ENCODE peak calls at places on chromosomes 4 and X, in four cellular contexts. F is activated CD8-positive, alpha-beta memory T cell treated with anti-CD3 and anti-CD28 coated beads for 48 hours; T is mesendoderm; B is activated CD4-positive, alpha-beta T cell treated with anti-CD3 and anti-CD28 coated beads for 4 hours. P is an unnamed sample.

GRCh38 chrX:75603833-75604232 is 81.0 kb upstream of the ZDHHC15 start:
- DNase-seq in F (no peak), B (no peak), T (peak), P (peak)

GRCh38 chrX:150543230-150544155 is 24.9 kb upstream of the MTM1 start:
- DNase-seq in F (no peak), T (no peak), B (no peak), P (no peak)

GRCh38 chrX:48540015-48540350 is 469 bp downstream of the TBC1D25 start:
- DNase-seq in F (no peak), B (peak), T (no peak), P (no peak)

GRCh38 chrX:121298499-121298898 is 251.1 kb downstream of the GLUD2 start:
- DNase-seq in T (no peak), F (no peak), B (no peak), P (no peak)

GRCh38 chr4:8370106-8370787 is 70.3 kb downstream of the ACOX3 start:
- DNase-seq in T (no peak), B (no peak), F (no peak), P (no peak)

GRCh38 chr4:154390324-154390723 is 101.3 kb downstream of the DCHS2 start:
- DNase-seq in T (no peak), F (no peak), B (no peak), P (no peak)

GRCh38 chr4:3404546-3404945 is 37.2 kb upstream of the HGFAC start:
- DNase-seq in T (no peak), B (no peak), F (no peak), P (no peak)

GRCh38 chr4:40606239-40606767 is 23.4 kb downstream of the RBM47 start:
- DNase-seq in T (no peak), F (no peak), B (no peak), P (no peak)

GRCh38 chr4:20618010-20618409 is 82.2 kb upstream of the PACRGL start:
- DNase-seq in B (no peak), F (no peak), T (no peak), P (no peak)

GRCh38 chr4:184094532-184095192 is 123.0 kb downstream of the ENPP6 start:
- DNase-seq in F (no peak), T (no peak), B (no peak), P (no peak)

GRCh38 chr4:101279377-101279871 is 67.9 kb downstream of the PPP3CA start:
- DNase-seq in B (no peak), T (peak), F (no peak), P (peak)

GRCh38 chr4:53592128-53592527 is 842 bp upstream of the LNX1 start:
- DNase-seq in B (no peak), F (no peak), T (peak), P (no peak)

GRCh38 chr4:25402521-25402920 is 25.5 kb downstream of the ANAPC4 start:
- DNase-seq in B (no peak), F (no peak), T (no peak), P (no peak)

GRCh38 chr4:138182838-138183426 is 59.2 kb downstream of the SLC7A11 start:
- DNase-seq in T (peak), F (no peak), B (no peak), P (peak)

GRCh38 chr4:138178566-138178965 is 63.6 kb downstream of the SLC7A11 start:
- DNase-seq in T (no peak), B (no peak), F (no peak), P (no peak)

GRCh38 chr4:150327262-150327780 is 249.1 kb downstream of the DCLK2 start:
- DNase-seq in B (no peak), F (no peak), T (peak), P (no peak)

GRCh38 chr4:25245181-25245580 is 11.3 kb downstream of the PI4K2B start:
- DNase-seq in B (no peak), F (no peak), T (no peak), P (no peak)

GRCh38 chr4:41216294-41217019 is 2.1 kb upstream of the APBB2 start:
- DNase-seq in B (peak), T (peak), F (no peak), P (peak)

GRCh38 chr4:68375667-68376559 is 26.0 kb upstream of the YTHDC1 start:
- DNase-seq in T (peak), B (peak), F (no peak), P (peak)

GRCh38 chr4:73450398-73451004 is 14.5 kb downstream of the AFP start:
- DNase-seq in B (no peak), T (peak), F (no peak), P (no peak)

GRCh38 chr4:136823020-136823419 is 709.3 kb downstream of the PCDH18 start:
- DNase-seq in B (no peak), F (no peak), T (no peak), P (no peak)

GRCh38 chr4:71270901-71271300 is 67.9 kb upstream of the SLC4A4 start:
- DNase-seq in T (peak), B (no peak), F (no peak), P (peak)

GRCh38 chr4:150679018-150679766 is 97.2 kb downstream of the MAB21L2 start:
- DNase-seq in F (no peak), T (no peak), B (no peak), P (no peak)

P was measured in KBM-7.